ENCODE peak calls at places on chromosomes 12 and 14, in seven cellular contexts. One of them, this sample, is unnamed.

GRCh38 chr12:68294246-68294645 is 37.9 kb downstream of the MDM1 start:
- DNase-seq in IMR-90: no peak
- DNase-seq in lung: no peak
- DNase-seq in CD4-positive, alpha-beta T cell: no peak
- DNase-seq in neural progenitor cell: no peak
- DNase-seq in mammary epithelial cell: no peak
- DNase-seq in lower lobe of right lung: no peak
- DNase-seq in this sample: peak; percentile 37

GRCh38 chr12:110245278-110245868 is 35.7 kb upstream of the ATP2A2 start:
- DNase-seq in IMR-90: no peak
- DNase-seq in lung: no peak
- DNase-seq in CD4-positive, alpha-beta T cell: peak; percentile 45
- DNase-seq in neural progenitor cell: peak; percentile 55
- DNase-seq in mammary epithelial cell: no peak
- DNase-seq in lower lobe of right lung: peak; percentile 58
- DNase-seq in this sample: no peak

GRCh38 chr14:95886366-95886765 is 9.7 kb downstream of the TUNAR start:
- DNase-seq in IMR-90: no peak
- DNase-seq in lung: no peak
- DNase-seq in CD4-positive, alpha-beta T cell: no peak
- DNase-seq in neural progenitor cell: no peak
- DNase-seq in mammary epithelial cell: no peak
- DNase-seq in lower lobe of right lung: no peak
- DNase-seq in this sample: no peak

GRCh38 chr12:121892673-121893561 is 4.3 kb downstream of the PSMD9 start:
- DNase-seq in IMR-90: peak; percentile 10
- DNase-seq in lung: no peak
- DNase-seq in CD4-positive, alpha-beta T cell: no peak
- DNase-seq in neural progenitor cell: no peak
- DNase-seq in mammary epithelial cell: no peak
- DNase-seq in lower lobe of right lung: no peak
- DNase-seq in this sample: no peak

GRCh38 chr12:25958254-25959068 is at the start of gene RASSF8:
- DNase-seq in IMR-90: peak; percentile 72
- DNase-seq in lung: peak; percentile 62
- DNase-seq in CD4-positive, alpha-beta T cell: no peak
- DNase-seq in neural progenitor cell: peak; percentile 95
- DNase-seq in mammary epithelial cell: peak; percentile 67
- DNase-seq in lower lobe of right lung: peak; percentile 79
- DNase-seq in this sample: peak; percentile 91

GRCh38 chr12:6725350-6725749 is 1.5 kb downstream of the COPS7A start:
- DNase-seq in IMR-90: no peak
- DNase-seq in lung: no peak
- DNase-seq in CD4-positive, alpha-beta T cell: no peak
- DNase-seq in neural progenitor cell: no peak
- DNase-seq in mammary epithelial cell: no peak
- DNase-seq in lower lobe of right lung: no peak
- DNase-seq in this sample: no peak

GRCh38 chr12:120678572-120678971 is 8.4 kb upstream of the MLEC start:
- DNase-seq in IMR-90: no peak
- DNase-seq in lung: no peak
- DNase-seq in CD4-positive, alpha-beta T cell: no peak
- DNase-seq in neural progenitor cell: no peak
- DNase-seq in mammary epithelial cell: peak; percentile 30
- DNase-seq in lower lobe of right lung: no peak
- DNase-seq in this sample: no peak

GRCh38 chr12:110039085-110039807 is 9.1 kb downstream of the C12orf76 start:
- DNase-seq in IMR-90: peak; percentile 98
- DNase-seq in lung: peak; percentile 66
- DNase-seq in CD4-positive, alpha-beta T cell: peak; percentile 33
- DNase-seq in neural progenitor cell: no peak
- DNase-seq in mammary epithelial cell: peak; percentile 76
- DNase-seq in lower lobe of right lung: no peak
- DNase-seq in this sample: no peak

GRCh38 chr12:40012709-40013108 is 93.2 kb downstream of the SLC2A13 start:
- DNase-seq in IMR-90: peak; percentile 3
- DNase-seq in lung: no peak
- DNase-seq in CD4-positive, alpha-beta T cell: no peak
- DNase-seq in neural progenitor cell: no peak
- DNase-seq in mammary epithelial cell: no peak
- DNase-seq in lower lobe of right lung: no peak
- DNase-seq in this sample: no peak

GRCh38 chr12:6471992-6472366 is 1.5 kb upstream of the VAMP1 start:
- DNase-seq in IMR-90: no peak
- DNase-seq in lung: no peak
- DNase-seq in CD4-positive, alpha-beta T cell: no peak
- DNase-seq in neural progenitor cell: no peak
- DNase-seq in mammary epithelial cell: peak; percentile 49
- DNase-seq in lower lobe of right lung: no peak
- DNase-seq in this sample: no peak

GRCh38 chr12:45543887-45544286 is 185.6 kb upstream of the ARID2 start:
- DNase-seq in IMR-90: peak; percentile 87
- DNase-seq in lung: peak; percentile 42
- DNase-seq in CD4-positive, alpha-beta T cell: peak; percentile 29
- DNase-seq in neural progenitor cell: peak; percentile 79
- DNase-seq in mammary epithelial cell: peak; percentile 55
- DNase-seq in lower lobe of right lung: no peak
- DNase-seq in this sample: peak; percentile 54

GRCh38 chr12:122099280-122099749 is 20.8 kb downstream of the MLXIP start:
- DNase-seq in IMR-90: no peak
- DNase-seq in lung: no peak
- DNase-seq in CD4-positive, alpha-beta T cell: no peak
- DNase-seq in neural progenitor cell: no peak
- DNase-seq in mammary epithelial cell: no peak
- DNase-seq in lower lobe of right lung: no peak
- DNase-seq in this sample: no peak

GRCh38 chr14:92607702-92608429 is 94.3 kb downstream of the RIN3 start:
- DNase-seq in IMR-90: peak; percentile 89
- DNase-seq in lung: no peak
- DNase-seq in CD4-positive, alpha-beta T cell: no peak
- DNase-seq in neural progenitor cell: no peak
- DNase-seq in mammary epithelial cell: peak; percentile 35
- DNase-seq in lower lobe of right lung: no peak
- DNase-seq in this sample: no peak

GRCh38 chr14:92121670-92122350 is at the start of the genes CPSF2 and NDUFB1:
- DNase-seq in IMR-90: peak; percentile 72
- DNase-seq in lung: peak; percentile 84
- DNase-seq in CD4-positive, alpha-beta T cell: peak; percentile 81
- DNase-seq in neural progenitor cell: peak; percentile 92
- DNase-seq in mammary epithelial cell: peak; percentile 80
- DNase-seq in lower lobe of right lung: peak; percentile 90
- DNase-seq in this sample: peak; percentile 71

GRCh38 chr12:26239508-26240328 is 44.3 kb downstream of the SSPN start:
- DNase-seq in IMR-90: peak; percentile 79
- DNase-seq in lung: no peak
- DNase-seq in CD4-positive, alpha-beta T cell: no peak
- DNase-seq in neural progenitor cell: no peak
- DNase-seq in mammary epithelial cell: peak; percentile 100
- DNase-seq in lower lobe of right lung: no peak
- DNase-seq in this sample: no peak

GRCh38 chr14:50600849-50601248 is 40.9 kb downstream of the ATL1 start:
- DNase-seq in IMR-90: no peak
- DNase-seq in lung: no peak
- DNase-seq in CD4-positive, alpha-beta T cell: no peak
- DNase-seq in neural progenitor cell: peak; percentile 38
- DNase-seq in mammary epithelial cell: no peak
- DNase-seq in lower lobe of right lung: no peak
- DNase-seq in this sample: peak; percentile 41

GRCh38 chr12:62332598-62332997 is 72.4 kb downstream of the USP15 start:
- DNase-seq in IMR-90: peak; percentile 79
- DNase-seq in lung: no peak
- DNase-seq in CD4-positive, alpha-beta T cell: no peak
- DNase-seq in neural progenitor cell: no peak
- DNase-seq in mammary epithelial cell: peak; percentile 57
- DNase-seq in lower lobe of right lung: no peak
- DNase-seq in this sample: no peak

GRCh38 chr12:46608431-46609280 is 217.1 kb downstream of the SLC38A4 start:
- DNase-seq in IMR-90: peak; percentile 76
- DNase-seq in lung: no peak
- DNase-seq in CD4-positive, alpha-beta T cell: no peak
- DNase-seq in neural progenitor cell: no peak
- DNase-seq in mammary epithelial cell: peak; percentile 35
- DNase-seq in lower lobe of right lung: no peak
- DNase-seq in this sample: no peak

GRCh38 chr12:123533672-123534643 is at the start of gene RILPL1:
- DNase-seq in IMR-90: peak; percentile 32
- DNase-seq in lung: peak; percentile 39
- DNase-seq in CD4-positive, alpha-beta T cell: peak; percentile 19
- DNase-seq in neural progenitor cell: peak; percentile 85
- DNase-seq in mammary epithelial cell: peak; percentile 29
- DNase-seq in lower lobe of right lung: peak; percentile 67
- DNase-seq in this sample: peak; percentile 44

GRCh38 chr14:85527458-85527857 is 2.5 kb upstream of the FLRT2 start:
- DNase-seq in IMR-90: no peak
- DNase-seq in lung: no peak
- DNase-seq in CD4-positive, alpha-beta T cell: no peak
- DNase-seq in neural progenitor cell: no peak
- DNase-seq in mammary epithelial cell: no peak
- DNase-seq in lower lobe of right lung: no peak
- DNase-seq in this sample: no peak

GRCh38 chr14:52312872-52313492 is 1.1 kb upstream of the PTGER2 start:
- DNase-seq in IMR-90: peak; percentile 58
- DNase-seq in lung: no peak
- DNase-seq in CD4-positive, alpha-beta T cell: no peak
- DNase-seq in neural progenitor cell: no peak
- DNase-seq in mammary epithelial cell: no peak
- DNase-seq in lower lobe of right lung: no peak
- DNase-seq in this sample: no peak

GRCh38 chr12:91507754-91508153 is 325.1 kb upstream of the DCN start:
- DNase-seq in IMR-90: no peak
- DNase-seq in lung: no peak
- DNase-seq in CD4-positive, alpha-beta T cell: no peak
- DNase-seq in neural progenitor cell: no peak
- DNase-seq in mammary epithelial cell: no peak
- DNase-seq in lower lobe of right lung: no peak
- DNase-seq in this sample: no peak

GRCh38 chr12:96578526-96579125 is 89.2 kb downstream of the CFAP54 start:
- DNase-seq in IMR-90: peak; percentile 64
- DNase-seq in lung: no peak
- DNase-seq in CD4-positive, alpha-beta T cell: no peak
- DNase-seq in neural progenitor cell: peak; percentile 77
- DNase-seq in mammary epithelial cell: peak; percentile 33
- DNase-seq in lower lobe of right lung: no peak
- DNase-seq in this sample: no peak

GRCh38 chr12:94795053-94795452 is 144.7 kb upstream of the TMCC3 start:
- DNase-seq in IMR-90: no peak
- DNase-seq in lung: no peak
- DNase-seq in CD4-positive, alpha-beta T cell: peak; percentile 2
- DNase-seq in neural progenitor cell: no peak
- DNase-seq in mammary epithelial cell: no peak
- DNase-seq in lower lobe of right lung: no peak
- DNase-seq in this sample: no peak

GRCh38 chr12:34108405-34108803 is 86.1 kb downstream of the ALG10 start:
- DNase-seq in IMR-90: no peak
- DNase-seq in lung: no peak
- DNase-seq in CD4-positive, alpha-beta T cell: no peak
- DNase-seq in neural progenitor cell: no peak
- DNase-seq in mammary epithelial cell: no peak
- DNase-seq in lower lobe of right lung: no peak
- DNase-seq in this sample: no peak
- H3K9me3 ChIP-seq in IMR-90: peaks cover 20% of the 10 kb centered on the region
- H3K9me3 ChIP-seq in lung: no peaks in the 10 kb centered on the region
- H3K9me3 ChIP-seq in CD4-positive, alpha-beta T cell: no peaks in the 10 kb centered on the region
- H3K9me3 ChIP-seq in neural progenitor cell: no peaks in the 10 kb centered on the region
- H3K9me3 ChIP-seq in mammary epithelial cell: peaks cover 15% of the 10 kb centered on the region
- H3K9me3 ChIP-seq in lower lobe of right lung: no peaks in the 10 kb centered on the region
- H3K9me3 ChIP-seq in this sample: no peaks in the 10 kb centered on the region

GRCh38 chr14:102295301-102295700 is 9.7 kb downstream of the MOK start:
- DNase-seq in IMR-90: peak; percentile 41
- DNase-seq in lung: no peak
- DNase-seq in CD4-positive, alpha-beta T cell: no peak
- DNase-seq in neural progenitor cell: no peak
- DNase-seq in mammary epithelial cell: no peak
- DNase-seq in lower lobe of right lung: no peak
- DNase-seq in this sample: no peak
- TF ChIP-seq CTCF in IMR-90: peak; percentile 38
- TF ChIP-seq CTCF in lung: no peak
- TF ChIP-seq CTCF in CD4-positive, alpha-beta T cell: no peak
- TF ChIP-seq CTCF in neural progenitor cell: peak; percentile 10
- TF ChIP-seq CTCF in mammary epithelial cell: peak; percentile 17
- TF ChIP-seq CTCF in lower lobe of right lung: no peak
- TF ChIP-seq CTCF in this sample: no peak

GRCh38 chr12:54146506-54147145 is 42.2 kb downstream of the SMUG1 start:
- DNase-seq in IMR-90: no peak
- DNase-seq in lung: no peak
- DNase-seq in CD4-positive, alpha-beta T cell: no peak
- DNase-seq in neural progenitor cell: no peak
- DNase-seq in mammary epithelial cell: no peak
- DNase-seq in lower lobe of right lung: no peak
- DNase-seq in this sample: no peak

GRCh38 chr12:54145844-54146243 is 42.9 kb downstream of the SMUG1 start:
- DNase-seq in IMR-90: no peak
- DNase-seq in lung: no peak
- DNase-seq in CD4-positive, alpha-beta T cell: no peak
- DNase-seq in neural progenitor cell: no peak
- DNase-seq in mammary epithelial cell: no peak
- DNase-seq in lower lobe of right lung: no peak
- DNase-seq in this sample: no peak

GRCh38 chr12:54147186-54147585 is 41.6 kb downstream of the SMUG1 start:
- DNase-seq in IMR-90: no peak
- DNase-seq in lung: no peak
- DNase-seq in CD4-positive, alpha-beta T cell: no peak
- DNase-seq in neural progenitor cell: no peak
- DNase-seq in mammary epithelial cell: no peak
- DNase-seq in lower lobe of right lung: peak; percentile 53
- DNase-seq in this sample: no peak

GRCh38 chr12:54143233-54143986 is 45.4 kb downstream of the SMUG1 start:
- DNase-seq in IMR-90: no peak
- DNase-seq in lung: no peak
- DNase-seq in CD4-positive, alpha-beta T cell: no peak
- DNase-seq in neural progenitor cell: no peak
- DNase-seq in mammary epithelial cell: no peak
- DNase-seq in lower lobe of right lung: no peak
- DNase-seq in this sample: no peak

DNA sequence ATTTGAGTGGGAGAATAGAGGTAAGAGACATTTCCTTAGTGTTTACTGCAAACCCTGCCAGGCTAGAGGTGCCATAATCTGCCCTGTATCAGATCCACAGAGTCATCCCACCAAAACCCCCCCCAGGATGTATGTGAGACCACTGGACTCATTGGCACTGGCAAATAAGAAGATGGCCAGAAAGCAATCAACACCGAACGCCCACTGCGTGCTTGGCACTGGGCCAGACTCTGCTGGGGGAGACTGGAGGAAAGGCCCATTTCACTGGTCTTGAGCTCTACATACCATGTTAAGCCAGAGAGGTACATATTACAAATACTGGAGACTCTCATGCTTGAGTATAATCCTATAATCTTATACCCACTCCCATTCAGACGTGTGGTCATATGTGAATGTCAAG is 44.0 kb downstream of the SMUG1 start:
- DNase-seq in IMR-90: no peak
- DNase-seq in lung: no peak
- DNase-seq in CD4-positive, alpha-beta T cell: no peak
- DNase-seq in neural progenitor cell: no peak
- DNase-seq in mammary epithelial cell: no peak
- DNase-seq in lower lobe of right lung: no peak
- DNase-seq in this sample: no peak
- H3K9me3 ChIP-seq in IMR-90: no peaks in the 10 kb centered on the region
- H3K9me3 ChIP-seq in lung: peaks cover 2% of the 10 kb centered on the region
- H3K9me3 ChIP-seq in CD4-positive, alpha-beta T cell: no peaks in the 10 kb centered on the region
- H3K9me3 ChIP-seq in neural progenitor cell: no peaks in the 10 kb centered on the region
- H3K9me3 ChIP-seq in mammary epithelial cell: no peaks in the 10 kb centered on the region
- H3K9me3 ChIP-seq in lower lobe of right lung: no peaks in the 10 kb centered on the region
- H3K9me3 ChIP-seq in this sample: no peaks in the 10 kb centered on the region

GRCh38 chr12:53299454-53300180 is at the start of gene MYG1:
- DNase-seq in IMR-90: peak; percentile 84
- DNase-seq in lung: peak; percentile 90
- DNase-seq in CD4-positive, alpha-beta T cell: peak; percentile 81
- DNase-seq in neural progenitor cell: peak; percentile 96
- DNase-seq in mammary epithelial cell: peak; percentile 78
- DNase-seq in lower lobe of right lung: peak; percentile 94
- DNase-seq in this sample: peak; percentile 89
- TF ChIP-seq CTCF in IMR-90: peak; percentile 17
- TF ChIP-seq CTCF in lung: no peak
- TF ChIP-seq CTCF in CD4-positive, alpha-beta T cell: no peak
- TF ChIP-seq CTCF in neural progenitor cell: peak; percentile 33
- TF ChIP-seq CTCF in mammary epithelial cell: peak; percentile 35
- TF ChIP-seq CTCF in lower lobe of right lung: peak; percentile 23
- TF ChIP-seq CTCF in this sample: no peak

This sample was measured in pancreas.